ENCODE peak calls at places on chromosomes 13 and 19, in seven cellular contexts. S is naive thymus-derived CD8-positive, alpha-beta T cell; X is breast epithelium; Q is lower leg skin; E is stimulated activated CD4-positive, alpha-beta T cell treated with anti-CD3 and anti-CD28 coated beads, TNF-alpha, amount 100 ng/mL, for 1 hour; A is HTR-8/SVneo; L is kidney glomerular epithelial cell. W is an unnamed sample.

GRCh38 chr19:1904385-1905070 is 671 bp upstream of the ADAT3 start:
- DNase-seq in S (no peak), X (peak), Q (peak), E (no peak), A (no peak), L (no peak), W (no peak)

GRCh38 chr13:110197041-110197440 is 109.9 kb downstream of the COL4A1 start:
- DNase-seq in S (no peak), X (no peak), Q (no peak), E (no peak), A (no peak), L (no peak), W (no peak)

GRCh38 chr13:32229443-32229842 is 85.7 kb downstream of the ZAR1L start:
- DNase-seq in S (no peak), X (no peak), Q (no peak), E (no peak), A (no peak), L (no peak), W (no peak)

GRCh38 chr13:51584731-51585191 is 499 bp downstream of the WDFY2 start:
- DNase-seq in S (no peak), X (peak), Q (peak), E (peak), A (peak), L (peak), W (peak)

GRCh38 chr13:83895994-83896580 is 13.8 kb upstream of the SLITRK1 start:
- DNase-seq in S (no peak), X (no peak), Q (no peak), E (no peak), A (no peak), L (peak), W (no peak)

GRCh38 chr19:31257426-31258130 is 91.7 kb downstream of the TSHZ3 start:
- DNase-seq in S (no peak), X (no peak), Q (no peak), E (no peak), A (no peak), L (no peak), W (no peak)

GRCh38 chr13:97715763-97716162 is 237.7 kb upstream of the IPO5 start:
- DNase-seq in S (no peak), X (no peak), Q (no peak), E (no peak), A (no peak), L (no peak), W (no peak)

GRCh38 chr13:35690546-35690945 is 214.1 kb upstream of the MAB21L1 start:
- DNase-seq in S (no peak), X (no peak), Q (no peak), E (no peak), A (no peak), L (no peak), W (no peak)

GRCh38 chr19:3302755-3303154 is 63.6 kb upstream of the NFIC start:
- DNase-seq in S (no peak), X (no peak), Q (no peak), E (no peak), A (no peak), L (no peak), W (no peak)

GRCh38 chr19:56670961-56671612 is 470 bp downstream of the ZNF835 start:
- DNase-seq in S (no peak), X (no peak), Q (no peak), E (no peak), A (no peak), L (no peak), W (no peak)

GRCh38 chr13:20193142-20193923 is 595 bp upstream of the GJB2 start:
- DNase-seq in S (peak), X (no peak), Q (no peak), E (no peak), A (no peak), L (no peak), W (no peak)

GRCh38 chr13:33730147-33730546 is 87.8 kb upstream of the RFC3 start:
- DNase-seq in S (no peak), X (no peak), Q (no peak), E (no peak), A (no peak), L (no peak), W (no peak)

GRCh38 chr19:3932931-3933810 is at the start of gene NMRK2:
- DNase-seq in S (no peak), X (no peak), Q (no peak), E (no peak), A (no peak), L (no peak), W (no peak)

GRCh38 chr19:35856546-35857149 is at the start of gene KIRREL2:
- DNase-seq in S (peak), X (no peak), Q (no peak), E (no peak), A (peak), L (no peak), W (no peak)

GRCh38 chr13:82634946-82635345 is 1247.3 kb downstream of the SLITRK1 start:
- DNase-seq in S (no peak), X (no peak), Q (no peak), E (no peak), A (no peak), L (no peak), W (no peak)

GRCh38 chr13:52455677-52456041 is 381 bp downstream of the CKAP2 start:
- DNase-seq in S (peak), X (no peak), Q (peak), E (peak), A (peak), L (peak), W (peak)

GRCh38 chr13:44969858-44970484 is 19.3 kb downstream of the NUFIP1 start:
- DNase-seq in S (peak), X (no peak), Q (no peak), E (no peak), A (peak), L (peak), W (no peak)

GRCh38 chr19:38277969-38278680 is 13.8 kb downstream of the SPINT2 start:
- DNase-seq in S (no peak), X (peak), Q (no peak), E (no peak), A (no peak), L (peak), W (peak)

W was measured in thoracic aorta.